ENCODE peak calls at places on chromosomes 12 and 14, in five cellular contexts. A, S, P, V and G are unnamed samples.

GRCh38 chr14:50233335-50234250 is 2.2 kb upstream of the SOS2 start:
- DNase-seq in A (no peak), S (no peak), P (no peak), V (no peak), G (no peak)

GRCh38 chr14:103408491-103409155 is 23.4 kb downstream of the MARK3 start:
- DNase-seq in A (no peak), S (no peak), P (no peak), V (no peak), G (no peak)

GRCh38 chr14:44657688-44658388 is 150.8 kb upstream of the FSCB start:
- DNase-seq in A (no peak), S (peak; percentile 89), P (no peak), V (peak; percentile 4), G (peak; percentile 50)

GRCh38 chr12:131287938-131288797 is 334.5 kb downstream of the ADGRD1 start:
- DNase-seq in A (no peak), S (no peak), P (peak; percentile 28), V (no peak), G (no peak)

GRCh38 chr12:105256011-105256410 is 20.0 kb upstream of the APPL2 start:
- DNase-seq in A (no peak), S (no peak), P (no peak), V (no peak), G (no peak)

GRCh38 chr14:97028382-97028781 is 231.2 kb downstream of the VRK1 start:
- DNase-seq in A (no peak), S (no peak), P (no peak), V (no peak), G (no peak)

GRCh38 chr14:81144811-81145598 is 75.8 kb downstream of the GTF2A1 start:
- DNase-seq in A (no peak), S (peak; percentile 49), P (no peak), V (no peak), G (no peak)

GRCh38 chr12:52020539-52021336 is 14.0 kb downstream of the TAMALIN start:
- DNase-seq in A (peak; percentile 60), S (peak; percentile 43), P (no peak), V (no peak), G (peak; percentile 74)

GRCh38 chr14:97107070-97107469 is 309.9 kb downstream of the VRK1 start:
- DNase-seq in A (no peak), S (no peak), P (no peak), V (no peak), G (no peak)

GRCh38 chr14:101889898-101890297 is 74.5 kb upstream of the DYNC1H1 start:
- DNase-seq in A (no peak), S (no peak), P (no peak), V (peak; percentile 2), G (no peak)

GRCh38 chr12:66438601-66439000 is 136.3 kb downstream of the HELB start:
- DNase-seq in A (no peak), S (no peak), P (no peak), V (peak; percentile 13), G (no peak)

GRCh38 chr14:61547186-61548121 is 147.9 kb upstream of the HIF1A start:
- DNase-seq in A (no peak), S (no peak), P (no peak), V (peak; percentile 96), G (no peak)